ENCODE peak calls at places on chromosomes 12 and 14, in four cellular contexts. R is nucleus accumbens, V is dermis blood vessel endothelial cell, H is heart right ventricle. J is an unnamed sample.

GRCh38 chr14:24943024-24943423 is 106.9 kb downstream of the STXBP6 start:
- DNase-seq in H (peak; percentile 12), V (no peak), R (no peak), J (no peak)

GRCh38 chr14:88802596-88802995 is 9.8 kb upstream of the EML5 start:
- DNase-seq in H (no peak), R (no peak), V (no peak), J (no peak)

GRCh38 chr14:46279776-46280175 is 371.8 kb downstream of the RPL10L start:
- DNase-seq in V (no peak), H (no peak), R (no peak), J (no peak)

GRCh38 chr14:76948213-76948947 is 80.1 kb downstream of the IRF2BPL start:
- DNase-seq in V (peak; percentile 54), R (no peak), H (no peak), J (no peak)

GRCh38 chr12:23055004-23055403 is 430.0 kb downstream of the ETNK1 start:
- DNase-seq in V (no peak), R (no peak), H (no peak), J (no peak)

GRCh38 chr12:131249291-131250027 is 295.8 kb downstream of the ADGRD1 start:
- DNase-seq in H (no peak), R (no peak), V (no peak), J (no peak)

GRCh38 chr12:62963642-62964041 is 28.7 kb upstream of the PPM1H start:
- DNase-seq in H (no peak), R (no peak), V (no peak), J (no peak)

GRCh38 chr14:61573748-61574513 is 121.4 kb upstream of the HIF1A start:
- DNase-seq in H (no peak), V (peak; percentile 33), R (no peak), J (no peak)

GRCh38 chr12:120688527-120689071 is 1.6 kb downstream of the MLEC start:
- DNase-seq in R (no peak), V (peak; percentile 42), H (no peak), J (no peak)

GRCh38 chr12:104416637-104417036 is 40.1 kb upstream of the CHST11 start:
- DNase-seq in H (no peak), V (no peak), R (no peak), J (no peak)

GRCh38 chr14:100473249-100473648 is 114.0 kb downstream of the BEGAIN start:
- DNase-seq in V (no peak), R (no peak), H (no peak), J (no peak)

GRCh38 chr12:107774349-107775029 is at the start of gene ASCL4:
- DNase-seq in R (no peak), V (no peak), H (no peak), J (no peak)

GRCh38 chr14:95304342-95304741 is 15.4 kb downstream of the CLMN start:
- DNase-seq in V (no peak), R (no peak), H (no peak), J (no peak)

GRCh38 chr12:69252033-69252432 is 12.7 kb downstream of the CPSF6 start:
- DNase-seq in R (no peak), V (no peak), H (no peak), J (no peak)

J was measured in right atrium auricular region.